ENCODE peak calls at places on chromosome 5, in five cellular contexts. Y is activated naive CD8-positive, alpha-beta T cell treated with anti-CD3 and anti-CD28 coated beads, Interleukin-2, amount 50 U/mL, for 24 hours; J is CD4-positive, CD25-positive, alpha-beta regulatory T cell; K is activated T-cell treated with anti-CD3 and anti-CD28 coated beads, Interleukin-2, amount 50 U/mL, for 4 hours; G is hepatic stellate cell. W is an unnamed sample.
A peak's percentile ranks its signal among the peaks of the same experiment; 100 is the strongest.

GRCh38 chr5:31561936-31562335 is 29.8 kb downstream of the C5orf22 start:
- DNase-seq in Y (no peak), J (no peak), K (no peak), G (no peak), W (no peak)

GRCh38 chr5:1939256-1939655 is 56.5 kb upstream of the IRX4 start:
- DNase-seq in Y (no peak), J (no peak), K (no peak), G (no peak), W (no peak)

GRCh38 chr5:144030904-144031303 is 139.6 kb downstream of the YIPF5 start:
- DNase-seq in Y (no peak), J (no peak), K (no peak), G (no peak), W (no peak)

GRCh38 chr5:74391410-74391809 is 249.1 kb downstream of the ENC1 start:
- DNase-seq in Y (no peak), J (no peak), K (no peak), G (no peak), W (no peak)

GRCh38 chr5:128966375-128966774 is 1.1 kb downstream of the SLC27A6 start:
- DNase-seq in Y (no peak), J (no peak), K (no peak), G (no peak), W (no peak)

GRCh38 chr5:32713396-32714381 is 2.6 kb downstream of the NPR3 start:
- DNase-seq in Y (no peak), J (no peak), K (no peak), G (peak; percentile 72), W (no peak)

GRCh38 chr5:53482717-53483638 is 2.5 kb downstream of the FST start:
- DNase-seq in Y (peak; percentile 25), J (no peak), K (no peak), G (peak; percentile 23), W (no peak)

GRCh38 chr5:67802766-67803165 is 412.8 kb upstream of the PIK3R1 start:
- DNase-seq in Y (no peak), J (no peak), K (no peak), G (no peak), W (no peak)

GRCh38 chr5:7426284-7426683 is 30.3 kb downstream of the ADCY2 start:
- DNase-seq in Y (no peak), J (no peak), K (no peak), G (no peak), W (no peak)

GRCh38 chr5:115262066-115262404 is 642 bp downstream of the PGGT1B start:
- DNase-seq in Y (no peak), J (no peak), K (no peak), G (peak; percentile 15), W (no peak)

GRCh38 chr5:58145397-58145796 is 314.5 kb downstream of the PLK2 start:
- DNase-seq in Y (no peak), J (no peak), K (no peak), G (no peak), W (no peak)

GRCh38 chr5:4189317-4189716 is 593.7 kb downstream of the IRX1 start:
- DNase-seq in Y (no peak), J (no peak), K (no peak), G (no peak), W (no peak)

GRCh38 chr5:117652640-117653280 is 1078.1 kb upstream of the SEMA6A start:
- DNase-seq in Y (no peak), J (no peak), K (no peak), G (no peak), W (no peak)

GRCh38 chr5:67528953-67529352 is 332.4 kb upstream of the CD180 start:
- DNase-seq in Y (no peak), J (no peak), K (no peak), G (no peak), W (no peak)

GRCh38 chr5:124130807-124131206 is 615.6 kb downstream of the ZNF608 start:
- DNase-seq in Y (no peak), J (no peak), K (no peak), G (no peak), W (no peak)

GRCh38 chr5:80667384-80667783 is 12.6 kb upstream of the DHFR start:
- DNase-seq in Y (no peak), J (no peak), K (no peak), G (no peak), W (no peak)

GRCh38 chr5:173831196-173831914 is 56.8 kb upstream of the CPEB4 start:
- DNase-seq in Y (no peak), J (no peak), K (no peak), G (no peak), W (no peak)

GRCh38 chr5:32840606-32841005 is 129.5 kb downstream of the NPR3 start:
- DNase-seq in Y (no peak), J (no peak), K (no peak), G (no peak), W (no peak)

GRCh38 chr5:172529896-172530295 is 75.6 kb upstream of the SH3PXD2B start:
- DNase-seq in Y (no peak), J (no peak), K (no peak), G (no peak), W (no peak)

GRCh38 chr5:1293997-1294838 is 650 bp downstream of the TERT start:
- DNase-seq in Y (no peak), J (no peak), K (no peak), G (no peak), W (no peak)

GRCh38 chr5:54701179-54701578 is 183.6 kb downstream of the SNX18 start:
- DNase-seq in Y (no peak), J (no peak), K (no peak), G (peak; percentile 74), W (peak; percentile 45)

GRCh38 chr5:149724130-149724850 is 5.8 kb upstream of the PPARGC1B start:
- DNase-seq in Y (no peak), J (no peak), K (no peak), G (no peak), W (no peak)

GRCh38 chr5:14644623-14645237 is 19.8 kb upstream of the OTULIN start:
- DNase-seq in Y (no peak), J (no peak), K (no peak), G (no peak), W (no peak)

GRCh38 chr5:54357371-54358058 is 47.1 kb upstream of the ARL15 start:
- DNase-seq in Y (no peak), J (no peak), K (no peak), G (no peak), W (no peak)

GRCh38 chr5:76790632-76791290 is 28.1 kb upstream of the F2RL1 start:
- DNase-seq in Y (no peak), J (no peak), K (no peak), G (peak; percentile 82), W (peak; percentile 80)

GRCh38 chr5:141084487-141084989 is 9.9 kb upstream of the PCDHB2 start:
- DNase-seq in Y (peak; percentile 26), J (no peak), K (peak; percentile 15), G (peak; percentile 45), W (peak; percentile 38)

GRCh38 chr5:142997586-142997985 is 227.4 kb downstream of the ARHGAP26 start:
- DNase-seq in Y (no peak), J (no peak), K (no peak), G (no peak), W (no peak)

GRCh38 chr5:17224858-17225436 is 7.5 kb downstream of the BASP1 start:
- DNase-seq in Y (no peak), J (no peak), K (no peak), G (no peak), W (no peak)

GRCh38 chr5:125412561-125413535 is 666.4 kb upstream of the ZNF608 start:
- DNase-seq in Y (peak; percentile 1), J (no peak), K (no peak), G (peak; percentile 57), W (no peak)

GRCh38 chr5:28862137-28862859 is 1823.9 kb upstream of the CDH9 start:
- DNase-seq in Y (no peak), J (no peak), K (no peak), G (no peak), W (no peak)

GRCh38 chr5:72600401-72600981 is 93.3 kb upstream of the ZNF366 start:
- DNase-seq in Y (no peak), J (no peak), K (no peak), G (peak; percentile 78), W (no peak)

GRCh38 chr5:96440185-96440538 is 7.1 kb upstream of the PCSK1 start:
- DNase-seq in Y (no peak), J (no peak), K (no peak), G (no peak), W (no peak)

GRCh38 chr5:95284512-95285405 is at the start of gene MCTP1:
- DNase-seq in Y (peak; percentile 5), J (no peak), K (no peak), G (peak; percentile 13), W (no peak)

GRCh38 chr5:53233653-53234405 is 124.3 kb upstream of the MOCS2 start:
- DNase-seq in Y (no peak), J (no peak), K (no peak), G (no peak), W (no peak)

GRCh38 chr5:144487761-144488160 is 317.1 kb downstream of the KCTD16 start:
- DNase-seq in Y (no peak), J (no peak), K (no peak), G (no peak), W (no peak)

GRCh38 chr5:147782053-147783028 is at the start of gene JAKMIP2:
- DNase-seq in Y (peak; percentile 88), J (peak; percentile 71), K (peak; percentile 71), G (no peak), W (peak; percentile 2)

GRCh38 chr5:14450055-14450524 is 131.5 kb upstream of the OTULINL start:
- DNase-seq in Y (no peak), J (no peak), K (no peak), G (no peak), W (no peak)

GRCh38 chr5:76388236-76388635 is 14.8 kb upstream of the IQGAP2 start:
- DNase-seq in Y (no peak), J (no peak), K (no peak), G (no peak), W (no peak)

GRCh38 chr5:157971466-157972324 is 112.8 kb upstream of the CLINT1 start:
- DNase-seq in Y (no peak), J (no peak), K (no peak), G (no peak), W (no peak)

W was measured in COLO829.